ENCODE peak calls at places on chromosomes 16 and 17, in five cellular contexts. S is PC-9, K is RWPE1, L is A549, Y is left ventricle myocardium inferior. W is an unnamed sample.

GRCh38 chr17:50265690-50266306 is 8.5 kb upstream of the TMEM92 start:
- DNase-seq in S (no peak), K (no peak), L (no peak), Y (no peak), W (no peak)

GRCh38 chr17:66386789-66387351 is 84.5 kb downstream of the PRKCA start:
- DNase-seq in S (peak; percentile 52), K (peak; percentile 16), L (peak; percentile 25), Y (no peak), W (no peak)

GRCh38 chr17:5929721-5930120 is 140.5 kb upstream of the WSCD1 start:
- DNase-seq in S (no peak), K (no peak), L (no peak), Y (no peak), W (no peak)

GRCh38 chr17:78495634-78496033 is 81.6 kb downstream of the DNAH17 start:
- DNase-seq in S (no peak), K (no peak), L (no peak), Y (no peak), W (no peak)

GRCh38 chr16:24075929-24076716 is 180.0 kb upstream of the CACNG3 start:
- DNase-seq in S (no peak), K (peak; percentile 22), L (no peak), Y (no peak), W (no peak)

GRCh38 chr16:520847-521246 is 6.7 kb upstream of the CAPN15 start:
- DNase-seq in S (no peak), K (no peak), L (no peak), Y (no peak), W (no peak)

GRCh38 chr16:15643453-15644305 is 725 bp upstream of the MARF1 start:
- DNase-seq in S (peak; percentile 33), K (peak; percentile 21), L (peak; percentile 74), Y (no peak), W (no peak)

GRCh38 chr16:78323315-78323714 is 223.9 kb downstream of the WWOX start:
- DNase-seq in S (no peak), K (no peak), L (no peak), Y (no peak), W (no peak)

GRCh38 chr16:52545157-52545543 is 1.8 kb downstream of the TOX3 start:
- DNase-seq in S (no peak), K (no peak), L (no peak), Y (no peak), W (no peak)

GRCh38 chr16:30567991-30568638 is 3.4 kb downstream of the ZNF688 start:
- DNase-seq in S (no peak), K (peak; percentile 85), L (peak; percentile 78), Y (no peak), W (no peak)

GRCh38 chr17:69358688-69359596 is 32.0 kb upstream of the ABCA5 start:
- DNase-seq in S (no peak), K (no peak), L (peak; percentile 29), Y (no peak), W (no peak)

GRCh38 chr16:20383106-20384029 is 21.2 kb downstream of the PDILT start:
- DNase-seq in S (peak; percentile 58), K (peak; percentile 63), L (peak; percentile 74), Y (peak; percentile 19), W (peak; percentile 43)

GRCh38 chr17:64009571-64010402 is 10.6 kb downstream of the ICAM2 start:
- DNase-seq in S (no peak), K (no peak), L (no peak), Y (no peak), W (no peak)

GRCh38 chr17:58691701-58692238 is at the start of gene TEX14:
- DNase-seq in S (no peak), K (no peak), L (no peak), Y (peak; percentile 19), W (no peak)

GRCh38 chr16:77540656-77541055 is 105.8 kb upstream of the ADAMTS18 start:
- DNase-seq in S (no peak), K (no peak), L (no peak), Y (no peak), W (no peak)

GRCh38 chr17:29090746-29091395 is 47.9 kb downstream of the PIPOX start:
- DNase-seq in S (no peak), K (no peak), L (no peak), Y (no peak), W (peak; percentile 31)

GRCh38 chr16:3689731-3690130 is 27.6 kb downstream of the TRAP1 start:
- DNase-seq in S (no peak), K (no peak), L (no peak), Y (no peak), W (no peak)

GRCh38 chr16:65038125-65038524 is 83.7 kb downstream of the CDH11 start:
- DNase-seq in S (no peak), K (no peak), L (no peak), Y (no peak), W (no peak)

GRCh38 chr16:29809850-29810698 is 1.9 kb upstream of the PRRT2 start:
- DNase-seq in S (no peak), K (no peak), L (no peak), Y (no peak), W (no peak)

GRCh38 chr16:57970971-57971370 is at the start of gene CNGB1:
- DNase-seq in S (no peak), K (no peak), L (no peak), Y (no peak), W (no peak)

GRCh38 chr17:75250009-75250471 is 11.4 kb downstream of the GGA3 start:
- DNase-seq in S (peak; percentile 61), K (peak; percentile 67), L (no peak), Y (no peak), W (no peak)

GRCh38 chr17:75244133-75244866 is 17.1 kb downstream of the GGA3 start:
- DNase-seq in S (no peak), K (no peak), L (no peak), Y (no peak), W (no peak)

GRCh38 chr17:75245011-75245410 is 16.4 kb downstream of the GGA3 start:
- DNase-seq in S (no peak), K (no peak), L (no peak), Y (no peak), W (no peak)

GRCh38 chr17:75249564-75249963 is 11.8 kb downstream of the GGA3 start:
- DNase-seq in S (no peak), K (no peak), L (no peak), Y (no peak), W (no peak)

GRCh38 chr17:75246404-75246803 is 15.0 kb downstream of the GGA3 start:
- DNase-seq in S (no peak), K (no peak), L (no peak), Y (no peak), W (no peak)
- H3K27ac ChIP-seq in S (no peak overlapping the region), K (peak overlapping the region; percentile 1), L (no peak overlapping the region), Y (no peak overlapping the region), W (no peak overlapping the region)

GRCh38 chr17:82350182-82351030 is 8.6 kb upstream of the TEX19 start:
- DNase-seq in S (peak; percentile 43), K (no peak), L (peak; percentile 79), Y (no peak), W (no peak)
- H3K27ac ChIP-seq in S (no peak overlapping the region), K (no peak overlapping the region), L (no peak overlapping the region), Y (no peak overlapping the region), W (no peak overlapping the region)

DNA sequence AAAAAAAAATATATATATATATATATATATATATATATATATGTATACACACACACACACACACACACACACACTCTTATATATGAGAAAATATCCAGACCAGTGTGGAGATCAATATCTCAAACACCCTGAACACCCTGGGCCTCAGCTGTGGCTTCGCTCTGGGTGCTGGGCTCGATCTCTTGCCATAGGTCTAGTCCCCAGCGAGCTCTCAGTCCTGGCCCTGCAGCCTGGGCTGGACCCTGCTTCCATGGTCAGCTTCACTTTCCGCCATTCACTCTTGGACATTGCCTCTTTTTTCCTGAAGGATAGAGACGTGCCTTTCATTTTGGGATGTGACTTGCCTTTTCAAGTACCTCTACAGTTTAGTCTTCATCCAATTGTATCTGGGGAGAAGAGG is 341.7 kb downstream of the CPPED1 start:
- DNase-seq in S (no peak), K (no peak), L (no peak), Y (no peak), W (no peak)
- H3K27ac ChIP-seq in S (no peak overlapping the region), K (no peak overlapping the region), L (no peak overlapping the region), Y (no peak overlapping the region), W (no peak overlapping the region)

DNA sequence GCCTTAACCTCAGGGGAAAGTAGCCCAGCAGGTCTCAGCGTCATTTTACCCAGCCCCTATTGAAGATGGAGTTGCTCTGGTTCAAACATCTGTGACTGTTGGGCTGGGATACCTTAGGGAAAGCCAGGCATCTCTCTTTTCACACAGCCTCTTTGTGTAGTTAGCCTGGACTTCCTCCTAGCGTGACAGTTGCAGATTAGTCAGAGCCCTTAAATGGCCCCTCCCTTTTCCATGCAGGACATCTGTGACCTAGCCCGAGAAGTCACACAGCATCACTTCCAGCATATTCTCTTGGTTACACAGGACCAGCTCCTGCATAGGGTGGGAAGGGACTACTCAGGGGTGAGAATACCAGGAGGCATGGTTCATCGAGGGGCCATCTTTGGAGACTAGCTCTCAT is 375.0 kb upstream of the RBFOX1 start:
- DNase-seq in S (no peak), K (no peak), L (peak; percentile 0), Y (no peak), W (no peak)
- H3K27ac ChIP-seq in S (no peak overlapping the region), K (no peak overlapping the region), L (no peak overlapping the region), Y (no peak overlapping the region), W (no peak overlapping the region)

GRCh38 chr16:85799497-85800320 is at the start of the genes COX4I1 and EMC8:
- DNase-seq in S (peak; percentile 93), K (peak; percentile 91), L (peak; percentile 95), Y (peak; percentile 97), W (peak; percentile 93)

GRCh38 chr16:85803570-85803969 is 4.1 kb downstream of the COX4I1 start:
- DNase-seq in S (no peak), K (no peak), L (no peak), Y (no peak), W (no peak)

GRCh38 chr16:85798283-85798776 is 1.0 kb downstream of the EMC8 start:
- DNase-seq in S (no peak), K (peak; percentile 36), L (no peak), Y (no peak), W (no peak)

GRCh38 chr16:85798901-85799496 is 345 bp downstream of the EMC8 start:
- DNase-seq in S (no peak), K (peak; percentile 58), L (peak; percentile 33), Y (no peak), W (no peak)

GRCh38 chr16:85800321-85800669 is 800 bp downstream of the COX4I1 start:
- DNase-seq in S (no peak), K (no peak), L (no peak), Y (no peak), W (no peak)
- H3K27ac ChIP-seq in S (peak overlapping the region; percentile 59), K (peak overlapping the region; percentile 86), L (peak overlapping the region; percentile 98), Y (peak overlapping the region; percentile 98), W (peak overlapping the region; percentile 74)

W was measured in substantia nigra.